ENCODE peak calls at places on chromosomes 5 and 9, in six cellular contexts. One of them, this sample, is unnamed.

GRCh38 chr5:76582252-76583162 is 40.7 kb downstream of the F2RL2 start:
- DNase-seq in right atrium auricular region: no peak
- DNase-seq in CD8-positive, alpha-beta T cell: no peak
- DNase-seq in mucosa of descending colon: no peak
- DNase-seq in brain microvascular endothelial cell: peak
- DNase-seq in progenitor cell of endocrine pancreas: no peak
- DNase-seq in this sample: no peak

GRCh38 chr5:75052461-75053285 is at the start of gene GCNT4:
- DNase-seq in right atrium auricular region: no peak
- DNase-seq in CD8-positive, alpha-beta T cell: peak
- DNase-seq in mucosa of descending colon: peak
- DNase-seq in brain microvascular endothelial cell: no peak
- DNase-seq in progenitor cell of endocrine pancreas: peak
- DNase-seq in this sample: no peak

GRCh38 chr9:99431103-99431502 is 209.0 kb downstream of the SEC61B start:
- DNase-seq in right atrium auricular region: no peak
- DNase-seq in CD8-positive, alpha-beta T cell: no peak
- DNase-seq in mucosa of descending colon: no peak
- DNase-seq in brain microvascular endothelial cell: peak
- DNase-seq in progenitor cell of endocrine pancreas: no peak
- DNase-seq in this sample: no peak

GRCh38 chr5:126137771-126138474 is 285.3 kb upstream of the GRAMD2B start:
- DNase-seq in right atrium auricular region: no peak
- DNase-seq in CD8-positive, alpha-beta T cell: no peak
- DNase-seq in mucosa of descending colon: no peak
- DNase-seq in brain microvascular endothelial cell: no peak
- DNase-seq in progenitor cell of endocrine pancreas: no peak
- DNase-seq in this sample: no peak

GRCh38 chr5:94524841-94525697 is 93.3 kb downstream of the KIAA0825 start:
- DNase-seq in right atrium auricular region: no peak
- DNase-seq in CD8-positive, alpha-beta T cell: no peak
- DNase-seq in mucosa of descending colon: no peak
- DNase-seq in brain microvascular endothelial cell: peak
- DNase-seq in progenitor cell of endocrine pancreas: no peak
- DNase-seq in this sample: no peak

GRCh38 chr9:116103976-116104820 is 49.4 kb upstream of the PAPPA start:
- DNase-seq in right atrium auricular region: no peak
- DNase-seq in CD8-positive, alpha-beta T cell: no peak
- DNase-seq in mucosa of descending colon: no peak
- DNase-seq in brain microvascular endothelial cell: peak
- DNase-seq in progenitor cell of endocrine pancreas: no peak
- DNase-seq in this sample: no peak

GRCh38 chr9:136930014-136930413 is 14.5 kb downstream of the FBXW5 start:
- DNase-seq in right atrium auricular region: no peak
- DNase-seq in CD8-positive, alpha-beta T cell: no peak
- DNase-seq in mucosa of descending colon: no peak
- DNase-seq in brain microvascular endothelial cell: no peak
- DNase-seq in progenitor cell of endocrine pancreas: no peak
- DNase-seq in this sample: no peak

GRCh38 chr5:40622463-40623252 is 57.1 kb upstream of the PTGER4 start:
- DNase-seq in right atrium auricular region: no peak
- DNase-seq in CD8-positive, alpha-beta T cell: no peak
- DNase-seq in mucosa of descending colon: no peak
- DNase-seq in brain microvascular endothelial cell: no peak
- DNase-seq in progenitor cell of endocrine pancreas: no peak
- DNase-seq in this sample: no peak

GRCh38 chr5:2391566-2391965 is 359.9 kb downstream of the IRX2 start:
- DNase-seq in right atrium auricular region: no peak
- DNase-seq in CD8-positive, alpha-beta T cell: no peak
- DNase-seq in mucosa of descending colon: no peak
- DNase-seq in brain microvascular endothelial cell: no peak
- DNase-seq in progenitor cell of endocrine pancreas: no peak
- DNase-seq in this sample: no peak

GRCh38 chr5:178762960-178763359 is 32.5 kb upstream of the ZNF354A start:
- DNase-seq in right atrium auricular region: no peak
- DNase-seq in CD8-positive, alpha-beta T cell: no peak
- DNase-seq in mucosa of descending colon: no peak
- DNase-seq in brain microvascular endothelial cell: no peak
- DNase-seq in progenitor cell of endocrine pancreas: no peak
- DNase-seq in this sample: no peak

GRCh38 chr9:97500263-97500662 is 1.2 kb upstream of the TMOD1 start:
- DNase-seq in right atrium auricular region: no peak
- DNase-seq in CD8-positive, alpha-beta T cell: no peak
- DNase-seq in mucosa of descending colon: no peak
- DNase-seq in brain microvascular endothelial cell: no peak
- DNase-seq in progenitor cell of endocrine pancreas: no peak
- DNase-seq in this sample: no peak

GRCh38 chr5:5374034-5374715 is 48.3 kb upstream of the ICE1 start:
- DNase-seq in right atrium auricular region: no peak
- DNase-seq in CD8-positive, alpha-beta T cell: no peak
- DNase-seq in mucosa of descending colon: no peak
- DNase-seq in brain microvascular endothelial cell: peak
- DNase-seq in progenitor cell of endocrine pancreas: no peak
- DNase-seq in this sample: no peak

GRCh38 chr5:175718401-175719108 is 60.7 kb downstream of the HRH2 start:
- DNase-seq in right atrium auricular region: no peak
- DNase-seq in CD8-positive, alpha-beta T cell: peak
- DNase-seq in mucosa of descending colon: peak
- DNase-seq in brain microvascular endothelial cell: peak
- DNase-seq in progenitor cell of endocrine pancreas: no peak
- DNase-seq in this sample: no peak

GRCh38 chr9:90053027-90053426 is 448.2 kb downstream of the GADD45G start:
- DNase-seq in right atrium auricular region: no peak
- DNase-seq in CD8-positive, alpha-beta T cell: no peak
- DNase-seq in mucosa of descending colon: no peak
- DNase-seq in brain microvascular endothelial cell: no peak
- DNase-seq in progenitor cell of endocrine pancreas: no peak
- DNase-seq in this sample: peak

GRCh38 chr5:175680463-175680862 is 22.6 kb downstream of the HRH2 start:
- DNase-seq in right atrium auricular region: no peak
- DNase-seq in CD8-positive, alpha-beta T cell: no peak
- DNase-seq in mucosa of descending colon: no peak
- DNase-seq in brain microvascular endothelial cell: no peak
- DNase-seq in progenitor cell of endocrine pancreas: no peak
- DNase-seq in this sample: no peak

DNA sequence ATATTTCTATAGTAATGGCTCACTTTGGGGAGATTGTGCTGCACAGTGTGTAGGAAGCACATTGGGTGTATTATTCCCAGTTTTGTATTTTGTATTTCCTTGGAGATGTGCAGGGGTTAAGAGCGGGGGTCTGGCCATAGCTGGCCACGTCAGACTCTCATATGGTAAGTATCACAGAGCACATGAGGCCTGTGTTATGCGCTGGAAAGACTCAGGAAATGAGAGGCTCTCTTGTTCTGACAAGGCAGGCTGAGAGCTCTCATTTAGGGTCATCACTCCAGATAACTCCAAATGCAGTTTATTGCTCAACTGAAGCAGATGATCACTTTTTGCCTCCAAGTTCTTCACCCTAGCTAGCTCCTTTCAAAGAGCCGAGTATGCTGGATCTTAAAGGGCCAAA is 205.7 kb downstream of the NTRK2 start:
- DNase-seq in right atrium auricular region: no peak
- DNase-seq in CD8-positive, alpha-beta T cell: no peak
- DNase-seq in mucosa of descending colon: no peak
- DNase-seq in brain microvascular endothelial cell: no peak
- DNase-seq in progenitor cell of endocrine pancreas: no peak
- DNase-seq in this sample: no peak
- TF ChIP-seq CTCF in right atrium auricular region: no peak
- TF ChIP-seq CTCF in CD8-positive, alpha-beta T cell: no peak
- TF ChIP-seq CTCF in mucosa of descending colon: no peak
- TF ChIP-seq CTCF in brain microvascular endothelial cell: no peak
- TF ChIP-seq CTCF in progenitor cell of endocrine pancreas: no peak
- TF ChIP-seq CTCF in this sample: no peak

GRCh38 chr9:95133351-95133724 is 184.2 kb downstream of the FANCC start:
- DNase-seq in right atrium auricular region: no peak
- DNase-seq in CD8-positive, alpha-beta T cell: no peak
- DNase-seq in mucosa of descending colon: no peak
- DNase-seq in brain microvascular endothelial cell: no peak
- DNase-seq in progenitor cell of endocrine pancreas: no peak
- DNase-seq in this sample: peak

GRCh38 chr9:95132406-95133350 is 184.8 kb downstream of the FANCC start:
- DNase-seq in right atrium auricular region: no peak
- DNase-seq in CD8-positive, alpha-beta T cell: no peak
- DNase-seq in mucosa of descending colon: no peak
- DNase-seq in brain microvascular endothelial cell: no peak
- DNase-seq in progenitor cell of endocrine pancreas: no peak
- DNase-seq in this sample: peak

GRCh38 chr9:95130484-95130883 is 187.0 kb downstream of the FANCC start:
- DNase-seq in right atrium auricular region: no peak
- DNase-seq in CD8-positive, alpha-beta T cell: no peak
- DNase-seq in mucosa of descending colon: no peak
- DNase-seq in brain microvascular endothelial cell: no peak
- DNase-seq in progenitor cell of endocrine pancreas: no peak
- DNase-seq in this sample: peak

GRCh38 chr9:95129651-95130291 is 187.7 kb downstream of the FANCC start:
- DNase-seq in right atrium auricular region: no peak
- DNase-seq in CD8-positive, alpha-beta T cell: no peak
- DNase-seq in mucosa of descending colon: no peak
- DNase-seq in brain microvascular endothelial cell: no peak
- DNase-seq in progenitor cell of endocrine pancreas: no peak
- DNase-seq in this sample: peak

GRCh38 chr9:95131023-95131943 is 186.2 kb downstream of the FANCC start:
- DNase-seq in right atrium auricular region: peak
- DNase-seq in CD8-positive, alpha-beta T cell: peak
- DNase-seq in mucosa of descending colon: peak
- DNase-seq in brain microvascular endothelial cell: peak
- DNase-seq in progenitor cell of endocrine pancreas: peak
- DNase-seq in this sample: peak
- TF ChIP-seq CTCF in right atrium auricular region: peak
- TF ChIP-seq CTCF in CD8-positive, alpha-beta T cell: peak
- TF ChIP-seq CTCF in mucosa of descending colon: peak
- TF ChIP-seq CTCF in brain microvascular endothelial cell: peak
- TF ChIP-seq CTCF in progenitor cell of endocrine pancreas: peak
- TF ChIP-seq CTCF in this sample: peak

DNA sequence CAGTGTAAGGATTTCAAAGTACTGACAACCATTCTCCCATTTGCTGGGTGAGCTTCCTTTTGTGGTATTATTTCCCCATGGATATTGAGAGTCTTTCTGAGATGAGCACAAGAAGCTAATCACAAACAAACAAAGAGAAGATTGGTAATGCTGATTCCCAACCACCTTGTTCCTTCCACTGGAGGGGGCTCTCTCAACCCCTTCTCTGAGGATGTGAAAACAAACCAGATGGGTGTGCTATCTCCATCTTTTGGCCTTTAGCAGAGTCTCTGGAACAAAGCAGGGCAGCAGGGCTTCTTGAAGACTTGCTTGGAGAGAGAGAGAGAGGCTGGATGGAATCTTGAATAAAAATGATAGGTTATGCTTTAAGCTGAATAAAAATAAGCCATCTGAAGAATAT is 576.7 kb upstream of the ZNF462 start:
- DNase-seq in right atrium auricular region: no peak
- DNase-seq in CD8-positive, alpha-beta T cell: no peak
- DNase-seq in mucosa of descending colon: no peak
- DNase-seq in brain microvascular endothelial cell: no peak
- DNase-seq in progenitor cell of endocrine pancreas: no peak
- DNase-seq in this sample: no peak
- TF ChIP-seq CTCF in right atrium auricular region: peak
- TF ChIP-seq CTCF in CD8-positive, alpha-beta T cell: no peak
- TF ChIP-seq CTCF in mucosa of descending colon: no peak
- TF ChIP-seq CTCF in brain microvascular endothelial cell: peak
- TF ChIP-seq CTCF in progenitor cell of endocrine pancreas: peak
- TF ChIP-seq CTCF in this sample: peak

GRCh38 chr5:168015506-168015905 is 275.9 kb upstream of the WWC1 start:
- DNase-seq in right atrium auricular region: no peak
- DNase-seq in CD8-positive, alpha-beta T cell: no peak
- DNase-seq in mucosa of descending colon: no peak
- DNase-seq in brain microvascular endothelial cell: no peak
- DNase-seq in progenitor cell of endocrine pancreas: no peak
- DNase-seq in this sample: no peak

GRCh38 chr5:168017313-168017712 is 274.1 kb upstream of the WWC1 start:
- DNase-seq in right atrium auricular region: no peak
- DNase-seq in CD8-positive, alpha-beta T cell: no peak
- DNase-seq in mucosa of descending colon: no peak
- DNase-seq in brain microvascular endothelial cell: no peak
- DNase-seq in progenitor cell of endocrine pancreas: no peak
- DNase-seq in this sample: no peak

GRCh38 chr5:168022761-168023160 is 268.7 kb upstream of the WWC1 start:
- DNase-seq in right atrium auricular region: no peak
- DNase-seq in CD8-positive, alpha-beta T cell: no peak
- DNase-seq in mucosa of descending colon: no peak
- DNase-seq in brain microvascular endothelial cell: no peak
- DNase-seq in progenitor cell of endocrine pancreas: no peak
- DNase-seq in this sample: no peak

GRCh38 chr5:168023190-168023589 is 268.3 kb upstream of the WWC1 start:
- DNase-seq in right atrium auricular region: no peak
- DNase-seq in CD8-positive, alpha-beta T cell: no peak
- DNase-seq in mucosa of descending colon: peak
- DNase-seq in brain microvascular endothelial cell: no peak
- DNase-seq in progenitor cell of endocrine pancreas: no peak
- DNase-seq in this sample: no peak

GRCh38 chr5:168020522-168021294 is 270.7 kb upstream of the WWC1 start:
- DNase-seq in right atrium auricular region: no peak
- DNase-seq in CD8-positive, alpha-beta T cell: no peak
- DNase-seq in mucosa of descending colon: no peak
- DNase-seq in brain microvascular endothelial cell: no peak
- DNase-seq in progenitor cell of endocrine pancreas: no peak
- DNase-seq in this sample: no peak
- TF ChIP-seq CTCF in right atrium auricular region: peak
- TF ChIP-seq CTCF in CD8-positive, alpha-beta T cell: no peak
- TF ChIP-seq CTCF in mucosa of descending colon: no peak
- TF ChIP-seq CTCF in brain microvascular endothelial cell: peak
- TF ChIP-seq CTCF in progenitor cell of endocrine pancreas: no peak
- TF ChIP-seq CTCF in this sample: peak

GRCh38 chr5:118687085-118687484 is 301.3 kb downstream of the DTWD2 start:
- DNase-seq in right atrium auricular region: no peak
- DNase-seq in CD8-positive, alpha-beta T cell: no peak
- DNase-seq in mucosa of descending colon: no peak
- DNase-seq in brain microvascular endothelial cell: no peak
- DNase-seq in progenitor cell of endocrine pancreas: no peak
- DNase-seq in this sample: no peak

GRCh38 chr5:118687671-118688621 is 300.4 kb downstream of the DTWD2 start:
- DNase-seq in right atrium auricular region: no peak
- DNase-seq in CD8-positive, alpha-beta T cell: no peak
- DNase-seq in mucosa of descending colon: no peak
- DNase-seq in brain microvascular endothelial cell: peak
- DNase-seq in progenitor cell of endocrine pancreas: no peak
- DNase-seq in this sample: no peak

GRCh38 chr5:118698774-118699173 is 289.6 kb downstream of the DTWD2 start:
- DNase-seq in right atrium auricular region: no peak
- DNase-seq in CD8-positive, alpha-beta T cell: no peak
- DNase-seq in mucosa of descending colon: no peak
- DNase-seq in brain microvascular endothelial cell: no peak
- DNase-seq in progenitor cell of endocrine pancreas: no peak
- DNase-seq in this sample: no peak

DNA sequence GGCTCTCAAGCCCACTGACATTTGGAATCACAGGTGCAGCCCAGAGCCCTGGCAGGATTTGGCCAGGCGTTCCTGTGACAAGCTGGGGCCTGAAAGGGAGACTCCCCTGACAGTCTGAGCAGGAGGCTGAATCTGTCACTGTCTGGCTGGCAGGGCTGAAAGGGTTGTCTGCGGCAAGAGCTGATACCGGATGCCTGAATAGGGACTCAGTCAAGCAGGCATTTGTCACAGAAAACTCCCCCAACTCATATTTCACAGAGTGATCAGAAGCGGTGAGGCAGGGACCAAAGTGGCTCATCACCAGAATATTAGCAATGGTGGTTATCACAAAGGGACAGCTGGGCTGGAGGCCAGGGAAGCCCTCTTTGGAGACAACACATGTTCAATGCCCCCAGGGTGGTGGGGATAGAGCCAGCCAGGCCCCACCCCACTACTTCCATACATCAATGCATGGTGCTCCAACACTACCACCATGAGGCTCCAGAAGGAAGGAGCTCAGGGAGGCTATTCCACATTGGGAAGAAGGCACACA is 295.5 kb downstream of the DTWD2 start:
- DNase-seq in right atrium auricular region: no peak
- DNase-seq in CD8-positive, alpha-beta T cell: no peak
- DNase-seq in mucosa of descending colon: no peak
- DNase-seq in brain microvascular endothelial cell: no peak
- DNase-seq in progenitor cell of endocrine pancreas: no peak
- DNase-seq in this sample: no peak
- TF ChIP-seq CTCF in right atrium auricular region: no peak
- TF ChIP-seq CTCF in CD8-positive, alpha-beta T cell: no peak
- TF ChIP-seq CTCF in mucosa of descending colon: no peak
- TF ChIP-seq CTCF in brain microvascular endothelial cell: no peak
- TF ChIP-seq CTCF in progenitor cell of endocrine pancreas: no peak
- TF ChIP-seq CTCF in this sample: peak

This sample was measured in osteocyte.